ENCODE peak calls at places on chromosomes 2 and 18, in eight cellular contexts. A is CD4-positive, CD25-positive, alpha-beta regulatory T cell; L is SK-N-SH treated with all-trans-retinoic acid at 6 μM for 48 hours; U is CD8-positive, alpha-beta T cell; R is gastroesophageal sphincter; W is heart right ventricle; X is naive thymus-derived CD8-positive, alpha-beta T cell; K is HepG2. M is an unnamed sample.

GRCh38 chr2:425947-426346 is 138.1 kb upstream of the ALKAL2 start:
- ATAC-seq in W (no peak), L (no peak), K (no peak), X (no peak), U (no peak), R (no peak), A (no peak), M (no peak)

GRCh38 chr2:163571423-163572102 is 164.2 kb downstream of the FIGN start:
- ATAC-seq in A (no peak), K (peak; percentile 85), L (no peak), R (no peak), X (no peak), W (no peak), U (no peak), M (no peak)

GRCh38 chr2:138157372-138157771 is 193.1 kb downstream of the HNMT start:
- ATAC-seq in L (no peak), K (no peak), A (no peak), R (no peak), U (no peak), X (no peak), W (no peak), M (no peak)

GRCh38 chr2:59957539-59957938 is 595.9 kb downstream of the BCL11A start:
- ATAC-seq in W (no peak), K (no peak), L (no peak), A (no peak), U (no peak), R (no peak), X (no peak), M (no peak)

GRCh38 chr2:238513346-238513745 is 86.6 kb downstream of the ASB1 start:
- ATAC-seq in K (peak; percentile 77), L (peak; percentile 88), A (no peak), R (no peak), U (no peak), X (no peak), W (peak; percentile 51), M (no peak)

GRCh38 chr2:36416370-36417165 is 61.0 kb downstream of the CRIM1 start:
- ATAC-seq in R (peak; percentile 34), X (no peak), A (no peak), U (no peak), L (peak; percentile 42), W (peak; percentile 57), K (peak; percentile 36), M (no peak)

GRCh38 chr2:237596518-237596855 is 6.0 kb upstream of the RAB17 start:
- ATAC-seq in W (no peak), A (no peak), U (no peak), L (no peak), R (no peak), K (no peak), X (no peak), M (no peak)

GRCh38 chr2:168685619-168686453 is 116.6 kb upstream of the NOSTRIN start:
- ATAC-seq in A (no peak), K (no peak), L (peak; percentile 66), X (no peak), U (no peak), W (peak; percentile 46), R (no peak), M (no peak)

GRCh38 chr2:238425505-238425978 is 1.2 kb upstream of the ASB1 start:
- ATAC-seq in K (no peak), W (no peak), A (no peak), X (no peak), L (no peak), U (no peak), R (no peak), M (peak; percentile 51)

GRCh38 chr18:44495151-44495550 is 185.5 kb upstream of the SETBP1 start:
- ATAC-seq in U (no peak), K (no peak), W (no peak), X (no peak), R (no peak), L (no peak), A (no peak), M (no peak)